ENCODE peak calls at places on chromosomes 4 and X, in seven cellular contexts. One of them, this sample, is unnamed.

GRCh38 chr4:39274503-39274902 is 91.7 kb downstream of the RFC1 start:
- DNase-seq in IMR-90: no peak
- DNase-seq in HCT116: no peak
- DNase-seq in A549: no peak
- DNase-seq in GM12878: no peak
- DNase-seq in K562: no peak
- DNase-seq in HepG2: peak
- DNase-seq in this sample: no peak

GRCh38 chr4:62399242-62399641 is 1199.1 kb downstream of the ADGRL3 start:
- DNase-seq in IMR-90: no peak
- DNase-seq in HCT116: no peak
- DNase-seq in A549: no peak
- DNase-seq in GM12878: no peak
- DNase-seq in K562: no peak
- DNase-seq in HepG2: no peak
- DNase-seq in this sample: no peak

GRCh38 chr4:73103799-73104503 is 34.4 kb upstream of the COX18 start:
- DNase-seq in IMR-90: peak
- DNase-seq in HCT116: no peak
- DNase-seq in A549: no peak
- DNase-seq in GM12878: no peak
- DNase-seq in K562: peak
- DNase-seq in HepG2: peak
- DNase-seq in this sample: no peak

GRCh38 chr4:499563-499962 is 553 bp downstream of the PIGG start:
- DNase-seq in IMR-90: no peak
- DNase-seq in HCT116: no peak
- DNase-seq in A549: no peak
- DNase-seq in GM12878: no peak
- DNase-seq in K562: peak
- DNase-seq in HepG2: no peak
- DNase-seq in this sample: no peak

GRCh38 chr4:90419124-90419711 is 292.0 kb downstream of the CCSER1 start:
- DNase-seq in IMR-90: peak
- DNase-seq in HCT116: peak
- DNase-seq in A549: peak
- DNase-seq in GM12878: no peak
- DNase-seq in K562: no peak
- DNase-seq in HepG2: peak
- DNase-seq in this sample: no peak

GRCh38 chr4:13701937-13702446 is 74.5 kb upstream of the BOD1L1 start:
- DNase-seq in IMR-90: peak
- DNase-seq in HCT116: peak
- DNase-seq in A549: peak
- DNase-seq in GM12878: no peak
- DNase-seq in K562: no peak
- DNase-seq in HepG2: peak
- DNase-seq in this sample: no peak

GRCh38 chrX:1535241-1536041 is 1.5 kb downstream of the P2RY8 start:
- DNase-seq in IMR-90: no peak
- DNase-seq in HCT116: no peak
- DNase-seq in A549: no peak
- DNase-seq in GM12878: peak
- DNase-seq in K562: no peak
- DNase-seq in HepG2: no peak
- DNase-seq in this sample: no peak

GRCh38 chr4:188387134-188387791 is 248.0 kb downstream of the TRIML1 start:
- DNase-seq in IMR-90: peak
- DNase-seq in HCT116: no peak
- DNase-seq in A549: no peak
- DNase-seq in GM12878: no peak
- DNase-seq in K562: no peak
- DNase-seq in HepG2: no peak
- DNase-seq in this sample: no peak

GRCh38 chr4:3073158-3074077 is 920 bp downstream of the HTT-AS start:
- DNase-seq in IMR-90: no peak
- DNase-seq in HCT116: no peak
- DNase-seq in A549: no peak
- DNase-seq in GM12878: no peak
- DNase-seq in K562: no peak
- DNase-seq in HepG2: peak
- DNase-seq in this sample: no peak

GRCh38 chr4:5852806-5853205 is 40.1 kb downstream of the CRMP1 start:
- DNase-seq in IMR-90: no peak
- DNase-seq in HCT116: no peak
- DNase-seq in A549: no peak
- DNase-seq in GM12878: no peak
- DNase-seq in K562: no peak
- DNase-seq in HepG2: no peak
- DNase-seq in this sample: no peak

GRCh38 chr4:7956306-7957112 is 16.8 kb upstream of the AFAP1 start:
- DNase-seq in IMR-90: peak
- DNase-seq in HCT116: no peak
- DNase-seq in A549: no peak
- DNase-seq in GM12878: no peak
- DNase-seq in K562: no peak
- DNase-seq in HepG2: peak
- DNase-seq in this sample: no peak

GRCh38 chr4:7950301-7951092 is 10.8 kb upstream of the AFAP1 start:
- DNase-seq in IMR-90: no peak
- DNase-seq in HCT116: no peak
- DNase-seq in A549: no peak
- DNase-seq in GM12878: no peak
- DNase-seq in K562: no peak
- DNase-seq in HepG2: no peak
- DNase-seq in this sample: no peak

GRCh38 chr4:7955393-7955792 is 15.7 kb upstream of the AFAP1 start:
- DNase-seq in IMR-90: no peak
- DNase-seq in HCT116: no peak
- DNase-seq in A549: no peak
- DNase-seq in GM12878: no peak
- DNase-seq in K562: no peak
- DNase-seq in HepG2: no peak
- DNase-seq in this sample: no peak

GRCh38 chr4:7949759-7950158 is 10.1 kb upstream of the AFAP1 start:
- DNase-seq in IMR-90: no peak
- DNase-seq in HCT116: no peak
- DNase-seq in A549: no peak
- DNase-seq in GM12878: no peak
- DNase-seq in K562: no peak
- DNase-seq in HepG2: no peak
- DNase-seq in this sample: no peak

GRCh38 chr4:7952615-7953014 is 13.0 kb upstream of the AFAP1 start:
- DNase-seq in IMR-90: no peak
- DNase-seq in HCT116: no peak
- DNase-seq in A549: no peak
- DNase-seq in GM12878: no peak
- DNase-seq in K562: no peak
- DNase-seq in HepG2: no peak
- DNase-seq in this sample: no peak
- TF ChIP-seq CEBPB in IMR-90: no peak
- TF ChIP-seq CEBPB in HCT116: no peak
- TF ChIP-seq CEBPB in A549: no peak
- TF ChIP-seq CEBPB in GM12878: no peak
- TF ChIP-seq CEBPB in K562: no peak
- TF ChIP-seq CEBPB in HepG2: no peak
- TF ChIP-seq CEBPB in this sample: no peak

GRCh38 chrX:120795301-120795700 is 80.4 kb downstream of the CT47B1 start:
- DNase-seq in IMR-90: no peak
- DNase-seq in HCT116: no peak
- DNase-seq in A549: no peak
- DNase-seq in GM12878: no peak
- DNase-seq in K562: no peak
- DNase-seq in HepG2: no peak
- DNase-seq in this sample: no peak

GRCh38 chrX:120801426-120801825 is 74.2 kb downstream of the CT47B1 start:
- DNase-seq in IMR-90: no peak
- DNase-seq in HCT116: no peak
- DNase-seq in A549: no peak
- DNase-seq in GM12878: no peak
- DNase-seq in K562: no peak
- DNase-seq in HepG2: no peak
- DNase-seq in this sample: no peak

GRCh38 chrX:120793098-120793497 is 82.6 kb downstream of the CT47B1 start:
- DNase-seq in IMR-90: no peak
- DNase-seq in HCT116: no peak
- DNase-seq in A549: no peak
- DNase-seq in GM12878: no peak
- DNase-seq in K562: no peak
- DNase-seq in HepG2: no peak
- DNase-seq in this sample: no peak

GRCh38 chrX:120794525-120794975 is 81.1 kb downstream of the CT47B1 start:
- DNase-seq in IMR-90: no peak
- DNase-seq in HCT116: no peak
- DNase-seq in A549: no peak
- DNase-seq in GM12878: no peak
- DNase-seq in K562: no peak
- DNase-seq in HepG2: no peak
- DNase-seq in this sample: no peak

GRCh38 chrX:120797201-120797938 is 78.3 kb downstream of the CT47B1 start:
- DNase-seq in IMR-90: no peak
- DNase-seq in HCT116: no peak
- DNase-seq in A549: no peak
- DNase-seq in GM12878: no peak
- DNase-seq in K562: no peak
- DNase-seq in HepG2: no peak
- DNase-seq in this sample: no peak
- TF ChIP-seq CEBPB in IMR-90: no peak
- TF ChIP-seq CEBPB in HCT116: no peak
- TF ChIP-seq CEBPB in A549: no peak
- TF ChIP-seq CEBPB in GM12878: no peak
- TF ChIP-seq CEBPB in K562: no peak
- TF ChIP-seq CEBPB in HepG2: no peak
- TF ChIP-seq CEBPB in this sample: no peak

DNA sequence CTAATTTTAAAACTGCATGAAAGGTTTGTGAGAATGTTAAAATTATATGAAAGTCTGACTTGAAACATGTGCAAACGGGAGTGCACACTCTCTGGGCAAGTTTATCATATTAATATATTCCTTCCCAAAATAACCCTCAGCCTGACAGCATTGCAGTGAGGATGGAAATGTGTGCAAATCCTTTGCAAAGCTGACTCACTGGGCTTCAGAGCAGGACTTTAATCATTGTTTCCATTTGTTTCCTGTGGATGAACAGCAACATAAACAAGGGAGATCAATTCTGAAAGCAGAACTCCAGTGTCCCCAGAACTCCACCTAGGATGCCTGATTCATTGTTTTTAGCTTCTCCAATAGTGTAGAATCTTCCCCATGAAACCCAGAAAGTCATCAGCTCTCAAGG is 32.9 kb downstream of the SLC2A9 start:
- DNase-seq in IMR-90: no peak
- DNase-seq in HCT116: no peak
- DNase-seq in A549: no peak
- DNase-seq in GM12878: no peak
- DNase-seq in K562: no peak
- DNase-seq in HepG2: no peak
- DNase-seq in this sample: no peak
- TF ChIP-seq CEBPB in IMR-90: no peak
- TF ChIP-seq CEBPB in HCT116: no peak
- TF ChIP-seq CEBPB in A549: no peak
- TF ChIP-seq CEBPB in GM12878: no peak
- TF ChIP-seq CEBPB in K562: no peak
- TF ChIP-seq CEBPB in HepG2: no peak
- TF ChIP-seq CEBPB in this sample: no peak

GRCh38 chr4:67632492-67632891 is 68.5 kb downstream of the UBA6 start:
- DNase-seq in IMR-90: no peak
- DNase-seq in HCT116: no peak
- DNase-seq in A549: no peak
- DNase-seq in GM12878: no peak
- DNase-seq in K562: no peak
- DNase-seq in HepG2: no peak
- DNase-seq in this sample: no peak
- TF ChIP-seq CEBPB in IMR-90: no peak
- TF ChIP-seq CEBPB in HCT116: no peak
- TF ChIP-seq CEBPB in A549: no peak
- TF ChIP-seq CEBPB in GM12878: no peak
- TF ChIP-seq CEBPB in K562: no peak
- TF ChIP-seq CEBPB in HepG2: no peak
- TF ChIP-seq CEBPB in this sample: no peak